ENCODE peak calls at places on chromosomes 12 and 14, in ten cellular contexts. H, S, Q, N, V, M, W, T, A and X are unnamed samples.

GRCh38 chr12:69430942-69431603 is 39.1 kb upstream of the FRS2 start:
- DNase-seq in H (no peak), S (no peak), Q (no peak), N (peak), V (no peak), M (no peak), W (no peak), T (no peak), A (no peak), X (no peak)

GRCh38 chr12:107990325-107990724 is 138.8 kb upstream of the WSCD2 start:
- DNase-seq in H (peak), S (peak), Q (no peak), N (peak), V (no peak), M (peak), W (peak), T (peak), A (no peak), X (no peak)

GRCh38 chr14:89399594-89400068 is 17.4 kb downstream of the FOXN3 start:
- DNase-seq in H (peak), S (no peak), Q (no peak), N (no peak), V (no peak), M (peak), W (no peak), T (no peak), A (no peak), X (peak)

GRCh38 chr14:92780444-92780843 is 13.7 kb upstream of the GOLGA5 start:
- DNase-seq in H (no peak), S (no peak), Q (no peak), N (no peak), V (no peak), M (no peak), W (no peak), T (no peak), A (no peak), X (no peak)

GRCh38 chr12:6821674-6822433 is at the start of gene GPR162:
- DNase-seq in H (peak), S (peak), Q (no peak), N (peak), V (no peak), M (peak), W (no peak), T (no peak), A (no peak), X (no peak)

GRCh38 chr12:55797068-55797467 is 20.5 kb downstream of the SARNP start:
- DNase-seq in H (peak), S (peak), Q (no peak), N (no peak), V (no peak), M (peak), W (no peak), T (peak), A (no peak), X (no peak)

GRCh38 chr14:81819910-81820309 is 286.3 kb upstream of the SEL1L start:
- DNase-seq in H (no peak), S (no peak), Q (no peak), N (no peak), V (no peak), M (no peak), W (no peak), T (no peak), A (no peak), X (no peak)

GRCh38 chr14:102993523-102993922 is 63.8 kb downstream of the CDC42BPB start:
- DNase-seq in H (no peak), S (no peak), Q (no peak), N (no peak), V (no peak), M (peak), W (no peak), T (peak), A (no peak), X (no peak)

GRCh38 chr12:2557589-2557988 is 237.2 kb upstream of the FKBP4 start:
- DNase-seq in H (no peak), S (no peak), Q (no peak), N (no peak), V (no peak), M (no peak), W (no peak), T (no peak), A (no peak), X (no peak)

GRCh38 chr14:95059126-95059525 is 98.2 kb downstream of the DICER1 start:
- DNase-seq in H (no peak), S (no peak), Q (no peak), N (no peak), V (no peak), M (no peak), W (no peak), T (no peak), A (no peak), X (no peak)

GRCh38 chr12:80778005-80778541 is 61.4 kb downstream of the MYF5 start:
- DNase-seq in H (no peak), S (peak), Q (no peak), N (peak), V (no peak), M (peak), W (no peak), T (peak), A (peak), X (peak)

GRCh38 chr14:34199585-34199984 is 248.7 kb upstream of the EGLN3 start:
- DNase-seq in H (peak), S (no peak), Q (no peak), N (no peak), V (no peak), M (no peak), W (no peak), T (no peak), A (no peak), X (no peak)

GRCh38 chr14:20419404-20419803 is 6.1 kb upstream of the TEP1 start:
- DNase-seq in H (no peak), S (no peak), Q (no peak), N (no peak), V (no peak), M (no peak), W (no peak), T (peak), A (no peak), X (no peak)

GRCh38 chr12:57320639-57321038 is 69.7 kb upstream of the STAC3 start:
- DNase-seq in H (no peak), S (no peak), Q (no peak), N (no peak), V (no peak), M (no peak), W (no peak), T (no peak), A (no peak), X (no peak)

GRCh38 chr12:53505086-53505485 is 2.2 kb downstream of the NPFF start:
- DNase-seq in H (no peak), S (no peak), Q (no peak), N (no peak), V (no peak), M (no peak), W (no peak), T (no peak), A (no peak), X (no peak)

GRCh38 chr12:53504004-53504920 is 3.0 kb downstream of the NPFF start:
- DNase-seq in H (no peak), S (no peak), Q (no peak), N (no peak), V (no peak), M (no peak), W (no peak), T (no peak), A (no peak), X (no peak)

GRCh38 chr12:53506450-53506785 is 866 bp downstream of the NPFF start:
- DNase-seq in H (no peak), S (no peak), Q (no peak), N (no peak), V (no peak), M (no peak), W (no peak), T (no peak), A (no peak), X (no peak)

GRCh38 chr12:53506881-53507719 is at the start of gene NPFF:
- DNase-seq in H (no peak), S (no peak), Q (no peak), N (no peak), V (no peak), M (no peak), W (no peak), T (no peak), A (no peak), X (no peak)

DNA sequence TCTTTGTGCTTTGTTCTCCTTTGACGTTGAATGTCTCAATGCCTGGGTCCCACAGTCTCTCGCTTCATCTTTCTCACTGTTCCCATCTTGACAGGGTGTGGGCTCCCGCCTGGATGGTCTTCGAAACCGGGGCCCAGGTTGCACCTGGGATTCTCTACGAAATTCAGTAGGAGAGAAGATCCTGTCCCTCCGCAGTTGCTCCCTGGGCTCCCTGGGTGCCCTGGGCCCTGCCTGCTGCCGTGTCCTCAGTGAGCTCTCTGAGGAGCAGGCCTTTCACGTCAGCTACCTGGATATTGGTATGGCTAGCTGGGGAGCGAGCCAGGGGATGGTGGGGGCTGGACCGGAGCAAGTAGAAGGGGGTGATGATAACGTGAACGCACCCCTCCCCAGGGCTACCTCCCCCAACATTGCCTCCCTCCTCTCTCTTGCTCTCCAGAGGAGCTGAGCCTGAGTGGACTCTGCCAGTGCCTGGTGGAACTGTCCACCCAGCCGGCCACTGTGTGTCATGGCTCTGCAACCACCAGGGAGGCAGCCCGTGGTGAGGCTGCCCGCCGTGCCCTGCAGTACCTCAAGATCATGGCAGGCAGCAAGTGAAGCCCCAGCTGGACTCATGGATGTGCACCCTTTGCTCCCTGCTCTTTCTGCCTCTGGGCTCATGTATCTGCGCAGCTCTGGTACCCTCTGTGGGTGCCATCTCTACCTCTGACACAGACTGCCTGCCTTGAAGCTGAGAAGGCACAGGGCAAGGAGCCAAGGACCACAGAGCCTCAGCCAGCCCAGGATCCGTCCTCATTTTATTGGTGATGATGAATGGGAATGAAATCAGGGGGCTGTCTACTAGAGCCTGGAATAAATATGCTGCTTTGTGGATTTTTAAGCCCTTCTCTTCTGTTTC is 1.5 kb downstream of the NPFF start:
- DNase-seq in H (no peak), S (no peak), Q (no peak), N (no peak), V (no peak), M (no peak), W (no peak), T (no peak), A (no peak), X (no peak)
- H3K27ac ChIP-seq in H (no peak), S (no peak), Q (no peak), N (no peak), V (no peak), M (no peak), W (no peak), T (no peak), A (no peak), X (peak)

DNA sequence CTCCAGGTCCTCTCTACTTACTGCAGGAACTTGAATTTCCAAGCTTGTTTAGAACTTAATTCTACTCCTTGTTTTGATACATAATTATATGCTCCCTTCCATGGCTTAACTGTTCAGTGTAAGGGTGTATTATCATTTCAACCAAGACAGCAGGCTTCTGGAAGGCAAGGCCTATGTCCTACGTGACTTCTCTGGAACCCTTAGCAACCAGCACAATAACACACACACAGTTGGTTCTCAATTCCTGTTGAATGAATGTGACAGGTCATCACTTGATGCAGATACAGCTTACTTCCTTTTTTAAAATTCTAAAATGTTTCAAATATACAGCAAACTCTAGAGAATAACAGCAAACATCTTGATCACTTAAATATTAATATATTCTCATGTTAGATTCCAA is 77.7 kb upstream of the COCH start:
- DNase-seq in H (no peak), S (no peak), Q (no peak), N (no peak), V (no peak), M (no peak), W (no peak), T (no peak), A (no peak), X (no peak)
- H3K4me3 ChIP-seq in H (no peak), S (no peak), Q (no peak), N (no peak), V (no peak), M (no peak), W (no peak), T (no peak), A (no peak), X (no peak)

DNA sequence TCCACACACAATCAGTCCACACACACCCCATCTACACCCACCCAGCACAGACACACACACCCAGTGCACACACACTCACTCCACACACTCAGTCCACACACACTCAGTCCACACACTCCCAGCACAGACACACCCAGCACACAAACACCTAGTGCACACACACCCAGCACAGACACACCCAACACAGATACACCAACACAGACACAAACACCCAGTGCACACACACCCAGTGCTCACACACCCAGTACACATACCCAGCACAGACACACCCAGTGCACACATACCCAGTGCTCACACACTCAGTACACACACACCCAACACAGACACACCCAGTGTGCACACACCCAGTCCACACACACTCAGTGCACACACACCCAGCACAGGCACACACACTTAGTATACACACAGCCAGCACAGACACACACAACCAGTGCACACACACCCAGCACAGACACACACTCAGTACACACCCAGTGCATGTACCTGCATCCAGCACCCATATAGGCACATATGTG is 63.8 kb downstream of the ADGRD1 start:
- DNase-seq in H (no peak), S (no peak), Q (no peak), N (no peak), V (no peak), M (no peak), W (no peak), T (no peak), A (no peak), X (no peak)
- H3K27ac ChIP-seq in H (no peak), S (no peak), Q (no peak), N (no peak), V (no peak), M (no peak), W (no peak), T (no peak), A (peak), X (no peak)

GRCh38 chr12:105761075-105761474 is 377.7 kb downstream of the NUAK1 start:
- DNase-seq in H (no peak), S (no peak), Q (no peak), N (no peak), V (no peak), M (no peak), W (no peak), T (no peak), A (no peak), X (no peak)
- H3K4me3 ChIP-seq in H (no peak), S (no peak), Q (no peak), N (no peak), V (no peak), M (no peak), W (no peak), T (no peak), A (no peak), X (no peak)

GRCh38 chr12:12087693-12088034 is 16.9 kb downstream of the BCL2L14 start:
- DNase-seq in H (no peak), S (no peak), Q (no peak), N (no peak), V (no peak), M (no peak), W (no peak), T (no peak), A (no peak), X (no peak)

GRCh38 chr12:12088761-12089160 is 18.0 kb downstream of the BCL2L14 start:
- DNase-seq in H (no peak), S (no peak), Q (no peak), N (no peak), V (no peak), M (no peak), W (no peak), T (no peak), A (no peak), X (no peak)

GRCh38 chr12:12086975-12087692 is 16.4 kb downstream of the BCL2L14 start:
- DNase-seq in H (peak), S (no peak), Q (no peak), N (no peak), V (no peak), M (no peak), W (no peak), T (no peak), A (no peak), X (no peak)

GRCh38 chr12:12088147-12088546 is 17.4 kb downstream of the BCL2L14 start:
- DNase-seq in H (no peak), S (no peak), Q (no peak), N (no peak), V (no peak), M (no peak), W (no peak), T (no peak), A (no peak), X (no peak)

GRCh38 chr12:12086331-12086730 is 15.6 kb downstream of the BCL2L14 start:
- DNase-seq in H (peak), S (no peak), Q (no peak), N (no peak), V (no peak), M (no peak), W (no peak), T (no peak), A (no peak), X (no peak)
- H3K27ac ChIP-seq in H (no peak), S (no peak), Q (no peak), N (no peak), V (no peak), M (peak), W (no peak), T (no peak), A (no peak), X (no peak)

GRCh38 chr12:58871557-58871956 is 48.7 kb downstream of the LRIG3 start:
- DNase-seq in H (no peak), S (no peak), Q (no peak), N (no peak), V (no peak), M (no peak), W (no peak), T (peak), A (no peak), X (no peak)
- H3K4me3 ChIP-seq in H (no peak), S (no peak), Q (no peak), N (no peak), V (no peak), M (no peak), W (no peak), T (no peak), A (no peak), X (no peak)

GRCh38 chr14:32621585-32621984 is 292.5 kb downstream of the AKAP6 start:
- DNase-seq in H (no peak), S (no peak), Q (no peak), N (no peak), V (no peak), M (no peak), W (no peak), T (no peak), A (no peak), X (no peak)
- H3K27ac ChIP-seq in H (no peak), S (no peak), Q (no peak), N (peak), V (no peak), M (no peak), W (no peak), T (no peak), A (no peak), X (no peak)

DNA sequence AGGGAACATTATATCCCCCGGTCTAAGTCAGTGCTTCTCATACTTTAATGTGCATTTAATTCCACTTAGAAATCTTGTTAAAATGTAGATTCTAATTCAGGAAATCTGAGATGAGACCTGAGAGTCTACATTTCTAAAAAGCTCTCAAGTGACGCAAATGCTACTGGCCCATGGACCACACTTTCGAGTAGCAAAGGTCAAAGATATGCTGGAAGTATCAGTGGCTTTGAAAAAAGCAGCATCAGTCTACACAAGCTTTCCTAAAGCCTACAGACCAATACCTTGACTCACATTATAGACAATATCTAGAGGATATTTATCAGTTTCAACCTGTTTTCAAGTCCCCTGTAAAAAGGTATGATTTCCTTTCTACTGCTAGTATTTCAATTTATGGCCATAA is 248.6 kb downstream of the CEP128 start:
- DNase-seq in H (no peak), S (no peak), Q (no peak), N (no peak), V (no peak), M (no peak), W (no peak), T (no peak), A (no peak), X (no peak)
- H3K4me3 ChIP-seq in H (no peak), S (no peak), Q (no peak), N (no peak), V (no peak), M (no peak), W (no peak), T (no peak), A (no peak), X (no peak)